ENCODE peak calls at places on chromosomes 6 and 20, in ten cellular contexts. P is AG10803; B is WERI-Rb-1; R is stimulated activated CD8-positive, alpha-beta memory T cell treated with anti-CD3 and anti-CD28 coated beads, Interleukin-4, amount 100 ng/mL, for 4 hours; Q is ovary; E is stomach; X is stimulated activated CD4-positive, alpha-beta T cell treated with anti-CD3 and anti-CD28 coated beads, TNF-alpha, amount 100 ng/mL, for 24 hours; L is aorta; W is Calu3; I is right atrium auricular region. G is an unnamed sample.

GRCh38 chr6:108797951-108798671 is 50.1 kb upstream of the ARMC2 start:
- DNase-seq in L (no peak), P (no peak), W (peak), I (no peak), Q (no peak), R (no peak), B (no peak), E (peak), X (no peak), G (no peak)

GRCh38 chr6:168217216-168217879 is 102.2 kb downstream of the DACT2 start:
- DNase-seq in W (no peak), P (no peak), L (peak), E (no peak), Q (no peak), I (no peak), B (no peak), R (no peak), X (no peak), G (no peak)

GRCh38 chr6:18742406-18742805 is 355.3 kb downstream of the RNF144B start:
- DNase-seq in Q (no peak), L (no peak), X (no peak), B (no peak), E (no peak), R (no peak), W (no peak), I (no peak), P (peak), G (no peak)

GRCh38 chr6:108024427-108025073 is 50.0 kb downstream of the OSTM1 start:
- DNase-seq in L (no peak), I (no peak), Q (no peak), P (no peak), B (no peak), R (no peak), X (no peak), E (no peak), W (no peak), G (no peak)

GRCh38 chr6:12266571-12266970 is 23.6 kb upstream of the EDN1 start:
- DNase-seq in L (no peak), Q (no peak), I (no peak), B (no peak), P (peak), E (no peak), W (no peak), X (no peak), R (no peak), G (no peak)

GRCh38 chr20:38275815-38276550 is 15.4 kb upstream of the KIAA1755 start:
- DNase-seq in I (no peak), R (no peak), P (peak), W (peak), Q (no peak), B (no peak), L (no peak), E (no peak), X (no peak), G (no peak)

GRCh38 chr6:38146021-38146657 is 326.6 kb downstream of the ZFAND3 start:
- DNase-seq in E (no peak), W (no peak), R (no peak), I (no peak), B (no peak), L (no peak), P (peak), X (no peak), Q (no peak), G (no peak)

GRCh38 chr6:3316818-3317217 is 58.1 kb downstream of the PSMG4 start:
- DNase-seq in I (no peak), P (no peak), Q (no peak), L (no peak), X (no peak), E (no peak), B (no peak), W (no peak), R (no peak), G (no peak)

GRCh38 chr6:157981395-157982296 is at the start of gene SYNJ2:
- DNase-seq in L (peak), P (peak), X (peak), Q (peak), I (no peak), R (peak), B (peak), E (peak), W (peak), G (peak)

GRCh38 chr20:33746325-33746998 is 14.7 kb downstream of the ZNF341 start:
- DNase-seq in X (no peak), I (no peak), R (no peak), P (no peak), B (no peak), Q (no peak), W (no peak), E (no peak), L (no peak), G (no peak)

G was measured in HuH-7.5.